ENCODE peak calls at places on chromosome 11, in four cellular contexts. B is lower lobe of right lung, A is tibial nerve, D is suprapubic skin. O is an unnamed sample.

GRCh38 chr11:105181521-105181920 is 42.0 kb upstream of the CARD18 start:
- DNase-seq in B (no peak), A (no peak), D (no peak), O (no peak)

GRCh38 chr11:93492464-93493251 is 50.5 kb downstream of the SMCO4 start:
- DNase-seq in B (no peak), A (no peak), D (no peak), O (no peak)

GRCh38 chr11:128624269-128625170 is 37.2 kb upstream of the ETS1 start:
- DNase-seq in B (peak; percentile 61), A (no peak), D (no peak), O (no peak)

GRCh38 chr11:88174627-88175003 is 628 bp downstream of the RAB38 start:
- DNase-seq in B (peak; percentile 83), A (peak; percentile 35), D (peak; percentile 79), O (peak; percentile 71)

GRCh38 chr11:125001073-125001764 is 47.2 kb downstream of the CCDC15 start:
- DNase-seq in B (no peak), A (no peak), D (no peak), O (no peak)

GRCh38 chr11:112785717-112786116 is 175.5 kb upstream of the NCAM1 start:
- DNase-seq in B (no peak), A (no peak), D (no peak), O (no peak)

GRCh38 chr11:7314811-7315604 is 63.3 kb downstream of the SYT9 start:
- DNase-seq in B (no peak), A (no peak), D (no peak), O (no peak)

GRCh38 chr11:1027483-1028290 is 8.8 kb downstream of the MUC6 start:
- DNase-seq in B (no peak), A (no peak), D (no peak), O (no peak)

GRCh38 chr11:134691985-134692384 is 279.9 kb upstream of the B3GAT1 start:
- DNase-seq in B (no peak), A (no peak), D (no peak), O (no peak)

GRCh38 chr11:88414385-88414861 is 76.9 kb upstream of the CTSC start:
- DNase-seq in B (no peak), A (no peak), D (no peak), O (peak; percentile 13)

GRCh38 chr11:128942807-128943430 is at the start of gene TP53AIP1:
- DNase-seq in B (no peak), A (no peak), D (no peak), O (no peak)

GRCh38 chr11:11540157-11540556 is 81.6 kb downstream of the GALNT18 start:
- DNase-seq in B (no peak), A (no peak), D (no peak), O (no peak)

GRCh38 chr11:27699242-27699925 is 871 bp downstream of the BDNF start:
- DNase-seq in B (no peak), A (no peak), D (no peak), O (peak; percentile 37)

GRCh38 chr11:27697679-27698275 is 2.5 kb downstream of the BDNF start:
- DNase-seq in B (no peak), A (no peak), D (no peak), O (no peak)

GRCh38 chr11:27700351-27701261 is at the start of gene BDNF:
- DNase-seq in B (no peak), A (no peak), D (no peak), O (peak; percentile 50)

GRCh38 chr11:27699926-27700350 is 317 bp downstream of the BDNF start:
- DNase-seq in B (peak; percentile 45), A (no peak), D (no peak), O (no peak)

DNA sequence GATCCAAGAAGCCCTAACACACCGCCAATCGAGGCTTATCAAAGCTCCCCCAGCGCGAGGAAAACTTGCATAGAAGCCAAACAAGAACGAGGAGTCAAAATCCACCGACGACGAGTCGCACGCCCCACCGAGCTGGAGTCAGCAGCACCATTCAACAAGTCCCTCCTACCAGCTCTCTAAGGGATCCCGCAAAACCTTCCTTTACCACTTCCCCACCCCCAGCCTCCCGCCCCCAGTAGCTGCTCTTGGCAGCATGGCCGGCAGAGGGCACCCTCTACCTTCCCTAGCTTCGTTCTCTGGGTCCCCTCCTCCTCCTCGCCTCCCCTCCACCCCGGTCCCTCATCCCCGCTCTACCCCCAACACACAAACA is 1.4 kb downstream of the BDNF start:
- DNase-seq in B (peak; percentile 78), A (peak; percentile 33), D (peak; percentile 86), O (peak; percentile 90)
- H3K27ac ChIP-seq in B (no peak overlapping the region), A (no peak overlapping the region), D (no peak overlapping the region), O (no peak overlapping the region)

DNA sequence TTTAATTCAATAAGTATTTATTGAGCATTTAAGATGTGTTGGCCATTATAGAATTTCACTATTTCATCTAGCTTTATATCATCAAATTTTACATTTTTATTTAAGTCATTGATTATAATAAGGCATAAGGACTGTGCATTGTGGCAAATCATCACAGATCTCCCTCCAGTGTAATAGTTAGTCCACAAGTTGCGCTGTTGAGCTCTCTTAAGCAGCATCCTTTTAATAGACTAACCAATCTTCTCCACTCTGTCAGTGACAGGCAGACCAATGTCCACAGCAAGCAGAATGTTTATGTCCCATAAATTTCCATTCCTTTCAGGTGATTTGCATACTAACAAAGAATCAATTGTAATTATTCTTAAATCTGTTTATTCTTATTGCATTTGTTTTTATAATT is 595.3 kb upstream of the CCDC90B start:
- DNase-seq in B (no peak), A (no peak), D (no peak), O (no peak)
- TF ChIP-seq CTCF in B (no peak), A (no peak), D (no peak), O (no peak)

GRCh38 chr11:109756951-109757350 is 335.0 kb downstream of the C11orf87 start:
- DNase-seq in B (no peak), A (no peak), D (no peak), O (no peak)

GRCh38 chr11:109752212-109752825 is 330.3 kb downstream of the C11orf87 start:
- DNase-seq in B (no peak), A (no peak), D (no peak), O (no peak)

GRCh38 chr11:109745996-109746625 is 324.1 kb downstream of the C11orf87 start:
- DNase-seq in B (no peak), A (no peak), D (no peak), O (no peak)

GRCh38 chr11:109747839-109748238 is 325.8 kb downstream of the C11orf87 start:
- DNase-seq in B (no peak), A (no peak), D (no peak), O (no peak)

DNA sequence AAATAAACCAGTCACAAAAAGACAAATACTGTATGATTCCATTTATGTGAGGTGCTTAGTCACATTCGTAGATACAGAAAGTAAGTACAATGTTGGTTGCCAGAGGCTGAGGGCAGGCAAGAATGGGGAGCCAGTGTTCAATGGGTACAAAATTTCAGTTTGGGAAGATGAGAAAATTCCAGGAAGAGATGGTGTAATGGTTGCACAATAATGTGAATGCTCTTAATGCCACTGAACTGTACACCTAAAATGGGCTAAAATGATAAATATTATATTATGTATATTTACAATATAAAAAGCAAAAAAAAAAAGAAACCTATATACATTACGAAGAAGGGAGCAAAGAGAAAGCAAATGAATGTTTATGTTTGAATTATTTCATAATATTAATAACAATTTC is 329.0 kb downstream of the C11orf87 start:
- DNase-seq in B (no peak), A (no peak), D (no peak), O (no peak)
- H3K27ac ChIP-seq in B (no peak overlapping the region), A (no peak overlapping the region), D (no peak overlapping the region), O (no peak overlapping the region)

DNA sequence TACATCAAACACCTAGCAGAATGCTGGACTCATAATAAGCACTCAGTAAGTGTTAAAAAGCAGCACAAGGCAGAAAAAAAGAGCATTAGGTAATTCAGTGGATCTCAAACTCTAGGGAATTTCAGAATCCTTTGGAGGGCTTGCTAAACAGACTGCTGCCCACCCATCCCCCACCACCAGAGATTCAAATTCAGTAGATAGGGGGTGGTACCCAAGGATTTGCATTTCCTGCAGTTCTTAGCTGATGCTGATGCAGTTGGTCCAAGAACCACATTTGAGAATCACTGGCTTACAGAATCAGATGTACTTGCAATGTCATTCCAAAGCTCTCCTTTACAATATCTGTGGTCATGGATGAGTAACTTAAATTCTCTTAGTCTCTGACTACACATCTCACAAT is 664.6 kb downstream of the KCNA4 start:
- DNase-seq in B (no peak), A (no peak), D (no peak), O (no peak)
- TF ChIP-seq CTCF in B (no peak), A (no peak), D (no peak), O (no peak)

DNA sequence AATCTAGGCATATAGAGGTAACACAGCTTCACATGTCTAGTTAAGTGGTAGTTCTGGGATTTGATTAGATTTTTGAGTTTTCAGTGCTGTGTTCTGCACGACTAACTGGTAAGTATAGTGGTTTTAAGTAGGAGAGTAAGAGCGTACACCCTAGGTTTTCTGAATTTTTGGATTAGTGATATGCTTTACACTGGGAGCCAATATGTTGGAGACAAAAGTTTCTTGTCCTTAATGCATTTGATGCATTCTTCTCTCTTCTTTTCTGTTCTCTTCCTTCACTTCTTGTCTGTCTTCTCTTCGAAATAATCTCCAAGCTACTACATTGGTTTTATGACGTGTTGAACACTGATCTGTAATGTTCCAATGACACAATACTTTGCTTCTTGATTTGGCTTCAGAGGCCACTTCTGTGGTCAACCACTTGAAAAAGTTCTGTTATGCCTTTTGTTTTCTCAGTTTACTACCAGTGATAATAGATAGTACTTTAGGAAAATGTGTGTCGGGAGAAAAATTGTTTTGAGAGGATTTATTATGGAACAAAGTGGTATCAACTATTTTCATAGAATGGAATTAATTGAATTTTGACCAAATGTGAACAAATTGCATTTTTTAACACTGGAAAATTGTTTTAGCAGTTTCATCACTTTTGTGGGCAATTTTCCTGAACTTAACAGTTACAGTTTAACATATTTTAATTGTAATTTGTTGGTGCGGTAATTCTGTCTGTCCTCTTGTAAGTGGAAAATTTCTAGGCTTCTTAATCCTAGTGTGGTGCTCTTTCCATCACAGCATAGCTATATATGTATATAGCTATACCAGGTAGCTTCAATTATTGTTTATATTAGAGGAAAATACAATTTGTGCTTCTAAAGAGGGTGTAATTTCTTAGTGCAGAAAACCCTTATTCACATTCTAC is 2.6 kb downstream of the PDE3B start:
- DNase-seq in B (no peak), A (no peak), D (no peak), O (no peak)
- H3K27ac ChIP-seq in B (peak overlapping the region; percentile 90), A (no peak overlapping the region), D (no peak overlapping the region), O (no peak overlapping the region)

GRCh38 chr11:69912911-69913451 is 93.8 kb upstream of the FGF3 start:
- DNase-seq in B (peak; percentile 41), A (no peak), D (peak; percentile 75), O (no peak)
- TF ChIP-seq CTCF in B (peak; percentile 15), A (no peak), D (peak; percentile 33), O (peak; percentile 34)

GRCh38 chr11:77410076-77410827 is 63.6 kb downstream of the PAK1 start:
- DNase-seq in B (no peak), A (no peak), D (no peak), O (no peak)

GRCh38 chr11:77411238-77411637 is 62.7 kb downstream of the PAK1 start:
- DNase-seq in B (peak; percentile 64), A (no peak), D (peak; percentile 80), O (peak; percentile 13)

GRCh38 chr11:77411717-77412441 is 62.0 kb downstream of the PAK1 start:
- DNase-seq in B (peak; percentile 93), A (peak; percentile 61), D (peak; percentile 92), O (peak; percentile 86)

GRCh38 chr11:77413850-77414249 is 60.0 kb downstream of the PAK1 start:
- DNase-seq in B (no peak), A (no peak), D (no peak), O (no peak)

DNA sequence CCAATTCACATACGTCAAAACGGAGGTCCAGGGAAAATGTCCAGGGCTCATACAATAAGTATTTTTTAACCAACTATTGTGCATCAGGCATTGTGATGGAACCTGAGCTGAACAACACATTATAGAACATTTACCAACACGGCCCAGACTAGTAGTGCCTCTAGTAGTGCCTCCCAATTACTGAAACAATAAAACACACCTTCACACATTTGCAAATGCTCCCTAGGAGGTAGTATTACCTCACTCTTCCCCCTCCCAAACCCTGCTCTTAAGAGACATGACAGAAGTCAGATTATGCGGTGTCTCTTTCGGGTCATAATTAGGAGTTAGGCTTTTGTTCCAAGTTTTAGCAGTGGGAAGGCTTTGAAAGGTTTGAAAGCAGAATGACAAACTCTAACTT is 61.1 kb downstream of the PAK1 start:
- DNase-seq in B (no peak), A (no peak), D (no peak), O (no peak)
- H3K27ac ChIP-seq in B (no peak overlapping the region), A (no peak overlapping the region), D (no peak overlapping the region), O (no peak overlapping the region)